ENCODE peak calls at places on chromosomes 11 and 22, in four cellular contexts. One of them, this sample, is unnamed.

GRCh38 chr11:76307978-76308747 is 72.8 kb downstream of the THAP12 start:
- DNase-seq in activated CD4-positive, CD25-positive, alpha-beta regulatory T cell: no peak
- DNase-seq in activated naive CD4-positive, alpha-beta T cell: no peak
- DNase-seq in ovary: no peak
- DNase-seq in this sample: no peak

GRCh38 chr22:42794551-42795510 is 62.2 kb downstream of the ARFGAP3 start:
- DNase-seq in ovary: no peak
- DNase-seq in activated CD4-positive, CD25-positive, alpha-beta regulatory T cell: no peak
- DNase-seq in activated naive CD4-positive, alpha-beta T cell: no peak
- DNase-seq in this sample: no peak

GRCh38 chr11:44564653-44565007 is 833 bp upstream of the CD82 start:
- DNase-seq in ovary: peak; percentile 78
- DNase-seq in activated CD4-positive, CD25-positive, alpha-beta regulatory T cell: no peak
- DNase-seq in activated naive CD4-positive, alpha-beta T cell: no peak
- DNase-seq in this sample: peak; percentile 74

GRCh38 chr11:69210660-69211035 is 54.9 kb downstream of the SMIM38 start:
- DNase-seq in activated CD4-positive, CD25-positive, alpha-beta regulatory T cell: no peak
- DNase-seq in activated naive CD4-positive, alpha-beta T cell: no peak
- DNase-seq in ovary: no peak
- DNase-seq in this sample: no peak

GRCh38 chr11:119863811-119864601 is 135.0 kb upstream of the NECTIN1 start:
- DNase-seq in ovary: no peak
- DNase-seq in activated naive CD4-positive, alpha-beta T cell: no peak
- DNase-seq in activated CD4-positive, CD25-positive, alpha-beta regulatory T cell: no peak
- DNase-seq in this sample: no peak

GRCh38 chr11:107592813-107593212 is 1.9 kb downstream of the ELMOD1 start:
- DNase-seq in ovary: no peak
- DNase-seq in activated CD4-positive, CD25-positive, alpha-beta regulatory T cell: no peak
- DNase-seq in activated naive CD4-positive, alpha-beta T cell: no peak
- DNase-seq in this sample: no peak

GRCh38 chr11:12483604-12484003 is 106.2 kb downstream of the PARVA start:
- DNase-seq in activated naive CD4-positive, alpha-beta T cell: no peak
- DNase-seq in activated CD4-positive, CD25-positive, alpha-beta regulatory T cell: no peak
- DNase-seq in ovary: no peak
- DNase-seq in this sample: no peak

GRCh38 chr22:41656515-41656914 is 32.2 kb downstream of the SNU13 start:
- DNase-seq in activated naive CD4-positive, alpha-beta T cell: no peak
- DNase-seq in activated CD4-positive, CD25-positive, alpha-beta regulatory T cell: no peak
- DNase-seq in ovary: no peak
- DNase-seq in this sample: no peak

GRCh38 chr11:66492161-66492865 is 12.1 kb downstream of the DPP3 start:
- DNase-seq in activated naive CD4-positive, alpha-beta T cell: no peak
- DNase-seq in activated CD4-positive, CD25-positive, alpha-beta regulatory T cell: no peak
- DNase-seq in ovary: no peak
- DNase-seq in this sample: no peak

GRCh38 chr22:44449061-44449682 is 48.9 kb downstream of the RTL6 start:
- DNase-seq in ovary: no peak
- DNase-seq in activated naive CD4-positive, alpha-beta T cell: no peak
- DNase-seq in activated CD4-positive, CD25-positive, alpha-beta regulatory T cell: no peak
- DNase-seq in this sample: no peak